ENCODE peak calls at places on chromosomes 13 and 19, in seven cellular contexts. I is Caco-2; B is activated CD4-positive, alpha-beta T cell treated with anti-CD3 and anti-CD28 coated beads, Interleukin-2, amount 10 ng/mL, durations not matched to agents 24 days and 14 days; H is HEK293T; C is GM12865; E is G401; S is nucleus accumbens. R is an unnamed sample.

GRCh38 chr19:12856684-12857083 is 18.4 kb downstream of the MAST1 start:
- DNase-seq in C (no peak), E (no peak), B (no peak), H (no peak), S (no peak), I (no peak), R (no peak)

GRCh38 chr19:37966211-37967072 is 59.4 kb downstream of the SIPA1L3 start:
- DNase-seq in B (no peak), H (no peak), S (no peak), E (peak; percentile 93), C (no peak), I (peak; percentile 63), R (no peak)

GRCh38 chr19:13959141-13959961 is 7.0 kb downstream of the DCAF15 start:
- DNase-seq in B (no peak), I (no peak), C (no peak), E (no peak), H (no peak), S (no peak), R (no peak)

GRCh38 chr13:101996906-101997408 is 404.9 kb downstream of the FGF14 start:
- DNase-seq in H (no peak), E (peak; percentile 79), C (no peak), I (no peak), B (no peak), S (no peak), R (no peak)

GRCh38 chr19:21680679-21681078 is 86.7 kb downstream of the ZNF100 start:
- DNase-seq in I (no peak), B (no peak), S (no peak), H (no peak), E (no peak), C (no peak), R (no peak)

GRCh38 chr19:4456566-4456842 is 1.1 kb downstream of the UBXN6 start:
- DNase-seq in I (no peak), C (no peak), E (peak; percentile 53), B (peak; percentile 66), H (no peak), S (peak; percentile 22), R (no peak)

GRCh38 chr19:46984077-46985010 is 35.3 kb upstream of the NPAS1 start:
- DNase-seq in H (no peak), E (no peak), C (no peak), S (no peak), B (no peak), I (peak; percentile 37), R (no peak)

GRCh38 chr13:49366841-49367240 is 77.0 kb downstream of the CAB39L start:
- DNase-seq in E (no peak), I (no peak), H (no peak), S (no peak), C (no peak), B (no peak), R (no peak)

GRCh38 chr13:60397693-60398437 is 845 bp downstream of the TDRD3 start:
- DNase-seq in I (peak; percentile 76), C (peak; percentile 85), E (peak; percentile 70), S (no peak), B (peak; percentile 84), H (peak; percentile 56), R (peak; percentile 52)

GRCh38 chr13:113086991-113087922 is 18.3 kb upstream of the F7 start:
- DNase-seq in H (no peak), I (no peak), E (no peak), S (no peak), B (no peak), C (no peak), R (no peak)

GRCh38 chr19:38425810-38426466 is at the start of gene RASGRP4:
- DNase-seq in C (peak; percentile 29), E (no peak), I (no peak), H (no peak), B (peak; percentile 75), S (no peak), R (no peak)

GRCh38 chr19:29211562-29212416 is 1.2 kb downstream of the UQCRFS1 start:
- DNase-seq in S (no peak), E (no peak), H (no peak), B (peak; percentile 71), C (peak; percentile 28), I (no peak), R (no peak)

GRCh38 chr19:35084078-35084762 is 31.4 kb upstream of the FXYD3 start:
- DNase-seq in S (no peak), H (no peak), I (no peak), C (no peak), B (no peak), E (no peak), R (no peak)

GRCh38 chr19:10205636-10206035 is 10.9 kb upstream of the DNMT1 start:
- DNase-seq in C (no peak), E (no peak), I (no peak), B (no peak), S (no peak), H (no peak), R (no peak)

GRCh38 chr13:25908390-25908789 is 143.4 kb downstream of the SHISA2 start:
- DNase-seq in C (no peak), I (no peak), B (no peak), H (no peak), S (no peak), E (no peak), R (no peak)

GRCh38 chr19:16569609-16570320 is 2.5 kb downstream of the SLC35E1 start:
- DNase-seq in E (no peak), B (no peak), C (no peak), I (no peak), S (no peak), H (no peak), R (no peak)

GRCh38 chr19:29537601-29538000 is 11.8 kb downstream of the VSTM2B start:
- DNase-seq in S (no peak), B (no peak), C (no peak), E (no peak), H (no peak), I (peak; percentile 5), R (no peak)

GRCh38 chr19:40411125-40411842 is 1.9 kb downstream of the PRX start:
- DNase-seq in I (no peak), S (no peak), E (no peak), B (no peak), H (no peak), C (peak; percentile 75), R (no peak)

GRCh38 chr13:86051134-86052103 is 252.2 kb upstream of the SLITRK6 start:
- DNase-seq in E (no peak), B (no peak), C (no peak), S (no peak), H (no peak), I (no peak), R (peak; percentile 0)

GRCh38 chr13:31199849-31200635 is at the start of gene B3GLCT:
- DNase-seq in E (peak; percentile 58), S (peak; percentile 71), C (peak; percentile 90), B (peak; percentile 95), I (peak; percentile 79), H (peak; percentile 89), R (peak; percentile 30)

GRCh38 chr19:18274776-18275356 is 614 bp upstream of the IQCN start:
- DNase-seq in C (no peak), E (peak; percentile 73), S (peak; percentile 34), H (no peak), B (peak; percentile 77), I (peak; percentile 75), R (peak; percentile 67)

GRCh38 chr13:88042489-88042888 is 371.3 kb downstream of the SLITRK5 start:
- DNase-seq in S (no peak), B (no peak), E (no peak), C (no peak), H (no peak), I (no peak), R (no peak)

GRCh38 chr13:44629465-44630183 is 53.5 kb upstream of the TSC22D1 start:
- DNase-seq in H (no peak), C (no peak), I (no peak), S (no peak), E (no peak), B (no peak), R (no peak)

GRCh38 chr13:32911506-32911905 is 104.7 kb upstream of the KL start:
- DNase-seq in B (peak; percentile 78), S (no peak), H (peak; percentile 37), E (no peak), I (peak; percentile 50), C (peak; percentile 69), R (no peak)

GRCh38 chr13:32056316-32056715 is 24.7 kb downstream of the FRY start:
- DNase-seq in S (no peak), I (no peak), E (no peak), H (no peak), B (no peak), C (no peak), R (no peak)

GRCh38 chr13:105353654-105354053 is 1181.8 kb downstream of the EFNB2 start:
- DNase-seq in H (no peak), B (no peak), S (no peak), E (no peak), C (no peak), I (no peak), R (no peak)

GRCh38 chr13:48233886-48234488 is 981 bp downstream of the ITM2B start:
- DNase-seq in B (no peak), C (peak; percentile 60), S (no peak), E (peak; percentile 74), H (no peak), I (no peak), R (no peak)